ENCODE peak calls at places on chromosomes 7 and 10, in six cellular contexts. V is thoracic aorta, M is ecto neural progenitor cell, B is H9, R is EH, C is cardiac muscle cell. L is an unnamed sample.

GRCh38 chr10:132507956-132508490 is 29.6 kb upstream of the INPP5A start:
- DNase-seq in R (no peak), V (no peak), M (no peak), B (peak), C (no peak), L (peak)

GRCh38 chr7:139061416-139061815 is 25.6 kb upstream of the ZC3HAV1L start:
- DNase-seq in R (no peak), B (no peak), V (no peak), M (no peak), C (no peak), L (no peak)

GRCh38 chr10:115850666-115851065 is 422.3 kb downstream of the GFRA1 start:
- DNase-seq in M (no peak), R (no peak), B (no peak), V (no peak), C (no peak), L (no peak)

GRCh38 chr7:56046728-56047445 is 4.4 kb downstream of the PSPH start:
- DNase-seq in B (no peak), R (peak), M (no peak), V (no peak), C (peak), L (no peak)

GRCh38 chr10:103554488-103555320 is 61.2 kb downstream of the NEURL1 start:
- DNase-seq in B (peak), R (peak), C (peak), V (no peak), M (peak), L (no peak)

GRCh38 chr10:22712959-22713852 is 1.2 kb downstream of the PIP4K2A start:
- DNase-seq in R (peak), C (peak), M (peak), V (no peak), B (peak), L (no peak)

GRCh38 chr7:110964770-110965169 is 126.2 kb upstream of the LRRN3 start:
- DNase-seq in R (peak), M (no peak), C (no peak), B (no peak), V (no peak), L (no peak)

GRCh38 chr10:47421057-47421952 is 37.2 kb upstream of the ZNF488 start:
- DNase-seq in V (no peak), R (peak), M (no peak), B (no peak), C (peak), L (no peak)

GRCh38 chr10:44478040-44478439 is 93.1 kb upstream of the CXCL12 start:
- DNase-seq in B (no peak), V (no peak), M (no peak), R (peak), C (peak), L (no peak)

GRCh38 chr10:99938563-99938962 is 71.2 kb downstream of the DNMBP start:
- DNase-seq in M (no peak), V (no peak), B (no peak), C (peak), R (no peak), L (no peak)

GRCh38 chr7:23971031-23971430 is 261.0 kb downstream of the STK31 start:
- DNase-seq in B (no peak), V (no peak), M (no peak), R (peak), C (no peak), L (no peak)

GRCh38 chr10:28317735-28318134 is 14.9 kb upstream of the MPP7 start:
- DNase-seq in C (no peak), M (no peak), R (peak), V (no peak), B (no peak), L (no peak)

GRCh38 chr10:101467286-101467770 is 113.4 kb downstream of the BTRC start:
- DNase-seq in M (no peak), B (peak), V (no peak), C (peak), R (peak), L (no peak)

GRCh38 chr10:95653895-95654294 is 2.6 kb downstream of the ALDH18A1 start:
- DNase-seq in M (no peak), V (no peak), C (no peak), R (no peak), B (no peak), L (no peak)

GRCh38 chr10:132666733-132667612 is 119.0 kb downstream of the NKX6-2 start:
- DNase-seq in C (peak), B (no peak), V (no peak), R (no peak), M (no peak), L (no peak)

GRCh38 chr10:20598590-20598989 is 298.5 kb downstream of the NEBL start:
- DNase-seq in V (peak), R (no peak), M (peak), C (peak), B (peak), L (peak)

GRCh38 chr10:88800152-88801125 is 2.1 kb upstream of the LIPM start:
- DNase-seq in V (no peak), M (no peak), B (no peak), C (peak), R (peak), L (no peak)

GRCh38 chr7:134750083-134751062 is 29.1 kb upstream of the CALD1 start:
- DNase-seq in V (no peak), R (peak), B (peak), M (peak), C (peak), L (no peak)

GRCh38 chr10:132162021-132162531 is 24.7 kb upstream of the DPYSL4 start:
- DNase-seq in B (no peak), M (no peak), V (no peak), R (no peak), C (no peak), L (no peak)

L was measured in ascending aorta.